ENCODE peak calls at places on chromosome 13, in seven cellular contexts. G is fibroblast of pulmonary artery, U is BJ, N is AG04449, C is astrocyte of the spinal cord, T is choroid plexus epithelial cell, E is activated T-cell treated with anti-CD3 and anti-CD28 coated beads for 1 hour. Z is an unnamed sample.

GRCh38 chr13:67776171-67776570 is 546.0 kb upstream of the PCDH9 start:
- DNase-seq in N (no peak), U (no peak), E (no peak), C (no peak), G (no peak), T (no peak), Z (no peak)

GRCh38 chr13:100875392-100876043 is 200.9 kb upstream of the TMTC4 start:
- DNase-seq in G (peak), N (peak), E (no peak), C (peak), T (peak), U (peak), Z (peak)

GRCh38 chr13:45113809-45114208 is 6.5 kb upstream of the GTF2F2 start:
- DNase-seq in E (no peak), U (no peak), N (no peak), T (no peak), C (no peak), G (no peak), Z (no peak)

GRCh38 chr13:24149306-24150032 is 11.1 kb upstream of the SPATA13 start:
- DNase-seq in G (peak), U (no peak), T (peak), N (no peak), C (no peak), E (no peak), Z (peak)

GRCh38 chr13:74825170-74825948 is 656.6 kb downstream of the TBC1D4 start:
- DNase-seq in C (peak), U (peak), E (no peak), G (peak), T (peak), N (peak), Z (peak)

GRCh38 chr13:112200200-112200599 is 133.3 kb downstream of the SOX1 start:
- DNase-seq in E (no peak), T (no peak), C (no peak), U (no peak), G (no peak), N (no peak), Z (no peak)

GRCh38 chr13:33678906-33679657 is 138.9 kb upstream of the RFC3 start:
- DNase-seq in N (no peak), C (peak), T (peak), E (peak), U (no peak), G (peak), Z (peak)

GRCh38 chr13:26442541-26442940 is 114.9 kb upstream of the WASF3 start:
- DNase-seq in G (peak), U (peak), C (peak), N (peak), T (peak), E (no peak), Z (peak)

GRCh38 chr13:100323937-100324336 is 235.0 kb downstream of the PCCA start:
- DNase-seq in T (no peak), C (no peak), U (no peak), G (no peak), E (no peak), N (no peak), Z (no peak)

GRCh38 chr13:74907788-74908187 is 574.2 kb downstream of the TBC1D4 start:
- DNase-seq in N (no peak), G (peak), C (no peak), T (no peak), U (no peak), E (no peak), Z (no peak)

GRCh38 chr13:87274209-87274819 is 396.9 kb upstream of the SLITRK5 start:
- DNase-seq in G (peak), C (peak), E (no peak), U (no peak), N (no peak), T (peak), Z (peak)

GRCh38 chr13:107211073-107211472 is 643.1 kb upstream of the ARGLU1 start:
- DNase-seq in G (peak), T (peak), E (peak), C (peak), N (peak), U (peak), Z (peak)

GRCh38 chr13:20775961-20776360 is 2.2 kb upstream of the EEF1AKMT1 start:
- DNase-seq in T (no peak), C (no peak), N (no peak), U (no peak), G (no peak), E (no peak), Z (no peak)

GRCh38 chr13:99436013-99436412 is 65.3 kb upstream of the TM9SF2 start:
- DNase-seq in T (no peak), E (no peak), G (no peak), U (no peak), N (no peak), C (no peak), Z (no peak)

GRCh38 chr13:40273173-40274000 is 393.1 kb downstream of the FOXO1 start:
- DNase-seq in E (no peak), T (no peak), U (no peak), G (no peak), C (no peak), N (no peak), Z (no peak)

GRCh38 chr13:32040689-32041088 is 9.1 kb downstream of the FRY start:
- DNase-seq in C (no peak), E (no peak), N (no peak), T (peak), U (no peak), G (no peak), Z (peak)